ENCODE peak calls at places on chromosome 6, in eight cellular contexts. One of them, this sample, is unnamed.

GRCh38 chr6:168035098-168035660 is 37.7 kb downstream of the KIF25 start:
- DNase-seq in endothelial cell: peak
- DNase-seq in AG09319: peak
- DNase-seq in HFFc6: peak
- DNase-seq in heart right ventricle: peak
- DNase-seq in Calu3: peak
- DNase-seq in WTC11: peak
- DNase-seq in progenitor cell of endocrine pancreas: peak
- DNase-seq in this sample: peak

GRCh38 chr6:7914991-7915789 is 4.6 kb upstream of the TXNDC5 start:
- DNase-seq in endothelial cell: no peak
- DNase-seq in AG09319: peak
- DNase-seq in HFFc6: no peak
- DNase-seq in heart right ventricle: peak
- DNase-seq in Calu3: no peak
- DNase-seq in WTC11: no peak
- DNase-seq in progenitor cell of endocrine pancreas: no peak
- DNase-seq in this sample: no peak

GRCh38 chr6:45326698-45327417 is 1.3 kb upstream of the RUNX2 start:
- DNase-seq in endothelial cell: no peak
- DNase-seq in AG09319: no peak
- DNase-seq in HFFc6: no peak
- DNase-seq in heart right ventricle: no peak
- DNase-seq in Calu3: no peak
- DNase-seq in WTC11: no peak
- DNase-seq in progenitor cell of endocrine pancreas: no peak
- DNase-seq in this sample: no peak

GRCh38 chr6:17429381-17430061 is 36.1 kb downstream of the CAP2 start:
- DNase-seq in endothelial cell: no peak
- DNase-seq in AG09319: no peak
- DNase-seq in HFFc6: no peak
- DNase-seq in heart right ventricle: no peak
- DNase-seq in Calu3: no peak
- DNase-seq in WTC11: no peak
- DNase-seq in progenitor cell of endocrine pancreas: no peak
- DNase-seq in this sample: no peak

GRCh38 chr6:43608783-43609182 is 20.3 kb downstream of the GTPBP2 start:
- DNase-seq in endothelial cell: no peak
- DNase-seq in AG09319: no peak
- DNase-seq in HFFc6: no peak
- DNase-seq in heart right ventricle: no peak
- DNase-seq in Calu3: no peak
- DNase-seq in WTC11: no peak
- DNase-seq in progenitor cell of endocrine pancreas: no peak
- DNase-seq in this sample: no peak

GRCh38 chr6:10837692-10837996 is 695 bp downstream of the MAK start:
- DNase-seq in endothelial cell: no peak
- DNase-seq in AG09319: no peak
- DNase-seq in HFFc6: no peak
- DNase-seq in heart right ventricle: no peak
- DNase-seq in Calu3: no peak
- DNase-seq in WTC11: no peak
- DNase-seq in progenitor cell of endocrine pancreas: no peak
- DNase-seq in this sample: no peak

GRCh38 chr6:131600696-131601095 is 27.3 kb downstream of the MED23 start:
- DNase-seq in endothelial cell: no peak
- DNase-seq in AG09319: no peak
- DNase-seq in HFFc6: no peak
- DNase-seq in heart right ventricle: no peak
- DNase-seq in Calu3: no peak
- DNase-seq in WTC11: no peak
- DNase-seq in progenitor cell of endocrine pancreas: no peak
- DNase-seq in this sample: no peak

GRCh38 chr6:75236630-75237029 is 7.0 kb downstream of the COX7A2 start:
- DNase-seq in endothelial cell: no peak
- DNase-seq in AG09319: no peak
- DNase-seq in HFFc6: no peak
- DNase-seq in heart right ventricle: no peak
- DNase-seq in Calu3: no peak
- DNase-seq in WTC11: no peak
- DNase-seq in progenitor cell of endocrine pancreas: no peak
- DNase-seq in this sample: no peak

GRCh38 chr6:169387809-169388383 is 134.2 kb upstream of the THBS2 start:
- DNase-seq in endothelial cell: no peak
- DNase-seq in AG09319: no peak
- DNase-seq in HFFc6: no peak
- DNase-seq in heart right ventricle: no peak
- DNase-seq in Calu3: no peak
- DNase-seq in WTC11: no peak
- DNase-seq in progenitor cell of endocrine pancreas: no peak
- DNase-seq in this sample: no peak

GRCh38 chr6:46746691-46747090 is at the start of gene ANKRD66:
- DNase-seq in endothelial cell: no peak
- DNase-seq in AG09319: no peak
- DNase-seq in HFFc6: no peak
- DNase-seq in heart right ventricle: no peak
- DNase-seq in Calu3: no peak
- DNase-seq in WTC11: no peak
- DNase-seq in progenitor cell of endocrine pancreas: no peak
- DNase-seq in this sample: no peak

GRCh38 chr6:132142308-132142707 is 191.1 kb upstream of the CCN2 start:
- DNase-seq in endothelial cell: no peak
- DNase-seq in AG09319: no peak
- DNase-seq in HFFc6: no peak
- DNase-seq in heart right ventricle: no peak
- DNase-seq in Calu3: no peak
- DNase-seq in WTC11: no peak
- DNase-seq in progenitor cell of endocrine pancreas: no peak
- DNase-seq in this sample: no peak

GRCh38 chr6:159973951-159974350 is 5.1 kb downstream of the IGF2R start:
- DNase-seq in endothelial cell: no peak
- DNase-seq in AG09319: no peak
- DNase-seq in HFFc6: peak
- DNase-seq in heart right ventricle: no peak
- DNase-seq in Calu3: no peak
- DNase-seq in WTC11: no peak
- DNase-seq in progenitor cell of endocrine pancreas: no peak
- DNase-seq in this sample: no peak

GRCh38 chr6:40148882-40149573 is 214.8 kb upstream of the MOCS1 start:
- DNase-seq in endothelial cell: no peak
- DNase-seq in AG09319: no peak
- DNase-seq in HFFc6: no peak
- DNase-seq in heart right ventricle: no peak
- DNase-seq in Calu3: no peak
- DNase-seq in WTC11: no peak
- DNase-seq in progenitor cell of endocrine pancreas: no peak
- DNase-seq in this sample: no peak

GRCh38 chr6:17988422-17988944 is 1.0 kb upstream of the KIF13A start:
- DNase-seq in endothelial cell: no peak
- DNase-seq in AG09319: no peak
- DNase-seq in HFFc6: no peak
- DNase-seq in heart right ventricle: no peak
- DNase-seq in Calu3: no peak
- DNase-seq in WTC11: no peak
- DNase-seq in progenitor cell of endocrine pancreas: no peak
- DNase-seq in this sample: no peak

GRCh38 chr6:6758915-6759654 is 170.6 kb downstream of the LY86 start:
- DNase-seq in endothelial cell: peak
- DNase-seq in AG09319: peak
- DNase-seq in HFFc6: peak
- DNase-seq in heart right ventricle: no peak
- DNase-seq in Calu3: peak
- DNase-seq in WTC11: peak
- DNase-seq in progenitor cell of endocrine pancreas: peak
- DNase-seq in this sample: peak

GRCh38 chr6:147486683-147487082 is 21.8 kb upstream of the SAMD5 start:
- DNase-seq in endothelial cell: no peak
- DNase-seq in AG09319: no peak
- DNase-seq in HFFc6: no peak
- DNase-seq in heart right ventricle: no peak
- DNase-seq in Calu3: no peak
- DNase-seq in WTC11: no peak
- DNase-seq in progenitor cell of endocrine pancreas: no peak
- DNase-seq in this sample: no peak

GRCh38 chr6:169918239-169918953 is 167.0 kb downstream of the ERMARD start:
- DNase-seq in endothelial cell: no peak
- DNase-seq in AG09319: no peak
- DNase-seq in HFFc6: no peak
- DNase-seq in heart right ventricle: no peak
- DNase-seq in Calu3: no peak
- DNase-seq in WTC11: no peak
- DNase-seq in progenitor cell of endocrine pancreas: no peak
- DNase-seq in this sample: no peak

GRCh38 chr6:148869589-148869988 is 122.8 kb downstream of the UST start:
- DNase-seq in endothelial cell: no peak
- DNase-seq in AG09319: peak
- DNase-seq in HFFc6: peak
- DNase-seq in heart right ventricle: no peak
- DNase-seq in Calu3: no peak
- DNase-seq in WTC11: no peak
- DNase-seq in progenitor cell of endocrine pancreas: no peak
- DNase-seq in this sample: no peak

GRCh38 chr6:42988486-42989020 is 4.2 kb downstream of the PPP2R5D start:
- DNase-seq in endothelial cell: no peak
- DNase-seq in AG09319: no peak
- DNase-seq in HFFc6: peak
- DNase-seq in heart right ventricle: no peak
- DNase-seq in Calu3: no peak
- DNase-seq in WTC11: no peak
- DNase-seq in progenitor cell of endocrine pancreas: no peak
- DNase-seq in this sample: no peak

GRCh38 chr6:31400467-31401289 is 2.7 kb upstream of the MICA start:
- DNase-seq in endothelial cell: peak
- DNase-seq in AG09319: peak
- DNase-seq in HFFc6: peak
- DNase-seq in heart right ventricle: peak
- DNase-seq in Calu3: peak
- DNase-seq in WTC11: peak
- DNase-seq in progenitor cell of endocrine pancreas: no peak
- DNase-seq in this sample: peak

GRCh38 chr6:3019749-3020320 is 20.1 kb downstream of the NQO2 start:
- DNase-seq in endothelial cell: no peak
- DNase-seq in AG09319: no peak
- DNase-seq in HFFc6: no peak
- DNase-seq in heart right ventricle: no peak
- DNase-seq in Calu3: no peak
- DNase-seq in WTC11: no peak
- DNase-seq in progenitor cell of endocrine pancreas: no peak
- DNase-seq in this sample: no peak

GRCh38 chr6:127918506-127919427 is 17.9 kb upstream of the THEMIS start:
- DNase-seq in endothelial cell: no peak
- DNase-seq in AG09319: no peak
- DNase-seq in HFFc6: no peak
- DNase-seq in heart right ventricle: no peak
- DNase-seq in Calu3: no peak
- DNase-seq in WTC11: no peak
- DNase-seq in progenitor cell of endocrine pancreas: no peak
- DNase-seq in this sample: no peak

GRCh38 chr6:142846459-142846831 is 98.5 kb downstream of the HIVEP2 start:
- DNase-seq in endothelial cell: no peak
- DNase-seq in AG09319: no peak
- DNase-seq in HFFc6: peak
- DNase-seq in heart right ventricle: no peak
- DNase-seq in Calu3: no peak
- DNase-seq in WTC11: no peak
- DNase-seq in progenitor cell of endocrine pancreas: no peak
- DNase-seq in this sample: no peak
- TF ChIP-seq CTCF in endothelial cell: no peak
- TF ChIP-seq CTCF in AG09319: no peak
- TF ChIP-seq CTCF in HFFc6: no peak
- TF ChIP-seq CTCF in heart right ventricle: no peak
- TF ChIP-seq CTCF in Calu3: no peak
- TF ChIP-seq CTCF in WTC11: no peak
- TF ChIP-seq CTCF in progenitor cell of endocrine pancreas: no peak
- TF ChIP-seq CTCF in this sample: no peak

DNA sequence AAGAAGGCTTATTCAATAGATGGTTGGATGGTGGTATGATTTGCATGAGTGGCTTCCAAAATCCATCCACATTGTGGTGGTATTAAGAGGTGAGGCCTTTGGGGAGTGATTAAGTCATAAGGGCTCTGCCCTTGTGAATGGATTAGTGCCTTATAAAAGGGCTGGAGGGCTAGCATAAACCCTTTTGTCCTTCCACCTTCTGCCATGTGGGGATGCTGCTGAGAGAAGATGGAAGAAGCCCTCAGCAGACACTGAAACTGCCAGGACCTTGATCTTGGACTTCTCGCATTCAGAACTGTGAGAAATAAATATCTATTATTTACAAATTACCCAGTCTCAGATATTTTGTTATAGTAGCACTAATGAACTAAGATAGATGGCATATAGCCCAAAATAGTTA is 27.8 kb upstream of the SRPK1 start:
- DNase-seq in endothelial cell: peak
- DNase-seq in AG09319: no peak
- DNase-seq in HFFc6: peak
- DNase-seq in heart right ventricle: no peak
- DNase-seq in Calu3: no peak
- DNase-seq in WTC11: peak
- DNase-seq in progenitor cell of endocrine pancreas: no peak
- DNase-seq in this sample: peak
- TF ChIP-seq CTCF in endothelial cell: no peak
- TF ChIP-seq CTCF in AG09319: peak
- TF ChIP-seq CTCF in HFFc6: peak
- TF ChIP-seq CTCF in heart right ventricle: no peak
- TF ChIP-seq CTCF in Calu3: no peak
- TF ChIP-seq CTCF in WTC11: no peak
- TF ChIP-seq CTCF in progenitor cell of endocrine pancreas: peak
- TF ChIP-seq CTCF in this sample: peak

DNA sequence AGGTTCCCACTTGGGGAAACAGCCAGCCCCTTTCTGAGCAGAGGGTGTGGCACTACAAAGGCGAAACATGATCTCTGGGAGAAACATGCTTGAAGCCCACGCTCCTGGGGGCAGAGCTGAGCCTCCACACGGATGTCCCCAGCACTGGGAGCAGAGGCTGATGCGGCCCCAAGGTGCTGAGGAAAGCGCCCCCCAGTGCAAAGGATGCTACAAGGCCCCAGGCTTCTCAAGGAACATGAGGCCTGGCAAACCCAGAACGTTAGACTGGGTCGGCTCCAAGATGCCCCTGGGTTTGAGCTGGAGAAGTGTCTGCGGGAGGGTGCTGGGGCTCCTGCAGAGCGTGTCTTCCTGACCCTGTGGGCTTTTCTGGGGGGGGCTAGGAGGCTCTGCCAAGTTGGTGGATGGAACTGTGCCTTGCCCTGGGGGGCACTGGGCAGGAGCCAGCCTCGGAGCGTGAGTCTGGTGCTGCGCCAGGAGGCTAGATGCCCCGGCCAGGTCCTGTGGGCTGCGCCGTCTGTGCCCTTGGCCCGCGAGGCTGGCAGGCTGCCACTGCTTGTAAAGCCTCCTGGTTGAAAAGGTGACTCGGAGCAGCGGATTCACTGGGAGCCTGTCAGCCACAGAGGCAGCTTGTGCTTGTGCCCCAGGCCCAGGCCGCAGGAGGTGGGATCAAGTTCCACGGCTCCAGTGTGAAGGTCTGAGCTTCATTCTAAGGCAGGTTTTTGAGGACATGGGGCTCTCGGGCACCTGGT is 8.1 kb downstream of the SYNJ2 start:
- DNase-seq in endothelial cell: no peak
- DNase-seq in AG09319: no peak
- DNase-seq in HFFc6: peak
- DNase-seq in heart right ventricle: peak
- DNase-seq in Calu3: peak
- DNase-seq in WTC11: no peak
- DNase-seq in progenitor cell of endocrine pancreas: no peak
- DNase-seq in this sample: no peak
- TF ChIP-seq CTCF in endothelial cell: no peak
- TF ChIP-seq CTCF in AG09319: peak
- TF ChIP-seq CTCF in HFFc6: peak
- TF ChIP-seq CTCF in heart right ventricle: no peak
- TF ChIP-seq CTCF in Calu3: no peak
- TF ChIP-seq CTCF in WTC11: no peak
- TF ChIP-seq CTCF in progenitor cell of endocrine pancreas: no peak
- TF ChIP-seq CTCF in this sample: no peak

GRCh38 chr6:76682842-76683241 is 610.4 kb upstream of the IMPG1 start:
- DNase-seq in endothelial cell: no peak
- DNase-seq in AG09319: no peak
- DNase-seq in HFFc6: peak
- DNase-seq in heart right ventricle: no peak
- DNase-seq in Calu3: no peak
- DNase-seq in WTC11: no peak
- DNase-seq in progenitor cell of endocrine pancreas: no peak
- DNase-seq in this sample: no peak
- TF ChIP-seq CTCF in endothelial cell: peak
- TF ChIP-seq CTCF in AG09319: peak
- TF ChIP-seq CTCF in HFFc6: peak
- TF ChIP-seq CTCF in heart right ventricle: no peak
- TF ChIP-seq CTCF in Calu3: peak
- TF ChIP-seq CTCF in WTC11: peak
- TF ChIP-seq CTCF in progenitor cell of endocrine pancreas: peak
- TF ChIP-seq CTCF in this sample: peak